ENCODE peak calls at places on chromosomes 6 and 20, in ten cellular contexts. I, O, A, Z, H, M, U, X, F and S are unnamed samples.

GRCh38 chr6:94727710-94728109 is 849.6 kb upstream of the MANEA start:
- DNase-seq in I (no peak), O (no peak), A (no peak), Z (no peak), H (no peak), M (no peak), U (no peak), X (no peak), F (no peak), S (no peak)

GRCh38 chr6:4587171-4587570 is 189.0 kb upstream of the CDYL start:
- DNase-seq in I (no peak), O (no peak), A (no peak), Z (no peak), H (no peak), M (no peak), U (no peak), X (no peak), F (no peak), S (no peak)

GRCh38 chr20:53785320-53785719 is 191.7 kb upstream of the ZNF217 start:
- DNase-seq in I (no peak), O (no peak), A (no peak), Z (no peak), H (no peak), M (no peak), U (no peak), X (no peak), F (no peak), S (no peak)

GRCh38 chr6:166939276-166939816 is 17.0 kb downstream of the RNASET2 start:
- DNase-seq in I (no peak), O (no peak), A (no peak), Z (no peak), H (no peak), M (no peak), U (no peak), X (no peak), F (no peak), S (no peak)

GRCh38 chr20:60034231-60035110 is 76.2 kb downstream of the CDH26 start:
- DNase-seq in I (no peak), O (no peak), A (peak; percentile 43), Z (no peak), H (no peak), M (no peak), U (no peak), X (no peak), F (no peak), S (peak; percentile 37)

GRCh38 chr6:79372757-79373156 is 138.3 kb upstream of the HMGN3 start:
- DNase-seq in I (no peak), O (no peak), A (no peak), Z (no peak), H (no peak), M (no peak), U (no peak), X (no peak), F (no peak), S (no peak)

GRCh38 chr20:23156842-23157423 is 70.8 kb upstream of the CD93 start:
- DNase-seq in I (no peak), O (no peak), A (no peak), Z (no peak), H (no peak), M (no peak), U (no peak), X (no peak), F (no peak), S (no peak)

GRCh38 chr6:101722481-101722880 is 329.0 kb downstream of the GRIK2 start:
- DNase-seq in I (no peak), O (no peak), A (no peak), Z (no peak), H (no peak), M (no peak), U (no peak), X (no peak), F (no peak), S (no peak)

GRCh38 chr6:44559486-44560270 is 172.2 kb downstream of the CDC5L start:
- DNase-seq in I (no peak), O (no peak), A (no peak), Z (no peak), H (no peak), M (no peak), U (no peak), X (no peak), F (no peak), S (no peak)

GRCh38 chr6:287500-287883 is 4.8 kb upstream of the DUSP22 start:
- DNase-seq in I (no peak), O (no peak), A (no peak), Z (no peak), H (no peak), M (no peak), U (no peak), X (no peak), F (no peak), S (no peak)

GRCh38 chr20:63969851-63970713 is at the start of gene ZNF512B:
- DNase-seq in I (peak; percentile 47), O (no peak), A (peak; percentile 83), Z (peak; percentile 59), H (no peak), M (peak; percentile 80), U (peak; percentile 79), X (peak; percentile 73), F (peak; percentile 57), S (no peak)

GRCh38 chr6:83474309-83474708 is 38.0 kb upstream of the PRSS35 start:
- DNase-seq in I (no peak), O (no peak), A (peak; percentile 48), Z (peak; percentile 11), H (peak; percentile 94), M (no peak), U (no peak), X (no peak), F (peak; percentile 44), S (no peak)

GRCh38 chr20:17344775-17345174 is 117.9 kb downstream of the PCSK2 start:
- DNase-seq in I (no peak), O (no peak), A (no peak), Z (no peak), H (no peak), M (no peak), U (no peak), X (no peak), F (no peak), S (no peak)

GRCh38 chr6:27250955-27251671 is 3.6 kb downstream of the PRSS16 start:
- DNase-seq in I (peak; percentile 60), O (no peak), A (peak; percentile 99), Z (peak; percentile 96), H (peak; percentile 95), M (peak; percentile 65), U (peak; percentile 97), X (peak; percentile 95), F (peak; percentile 30), S (no peak)
- H3K27ac ChIP-seq in I (no peak overlapping the region), O (no peak overlapping the region), A (no peak overlapping the region), Z (peak overlapping the region; percentile 94), H (peak overlapping the region; percentile 92), M (no peak overlapping the region), U (peak overlapping the region; percentile 90), X (peak overlapping the region; percentile 87), F (no peak overlapping the region), S (no peak overlapping the region)

DNA sequence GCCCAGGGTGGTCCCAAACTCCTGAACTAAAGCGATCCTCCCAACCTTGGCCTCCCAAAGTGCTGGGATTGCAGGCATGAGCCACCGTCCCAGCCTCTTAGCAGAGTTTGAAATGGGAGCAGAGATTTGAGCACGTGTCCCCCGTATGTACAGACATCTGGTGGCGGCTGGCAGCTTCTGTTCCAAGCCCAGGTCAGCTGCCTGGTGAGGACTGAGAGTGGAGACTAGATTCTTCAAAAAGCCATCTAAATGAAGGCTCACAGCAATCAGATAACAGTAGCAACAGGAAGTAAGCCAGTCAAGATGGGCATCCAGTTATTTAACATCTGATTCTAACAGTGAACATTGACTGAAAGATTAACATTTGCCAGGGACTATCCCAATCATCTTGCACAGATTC is 128.1 kb upstream of the AKAP12 start:
- DNase-seq in I (no peak), O (no peak), A (no peak), Z (no peak), H (no peak), M (no peak), U (no peak), X (no peak), F (no peak), S (no peak)
- H3K27ac ChIP-seq in I (no peak overlapping the region), O (no peak overlapping the region), A (no peak overlapping the region), Z (no peak overlapping the region), H (no peak overlapping the region), M (no peak overlapping the region), U (no peak overlapping the region), X (no peak overlapping the region), F (no peak overlapping the region), S (no peak overlapping the region)

GRCh38 chr6:23245559-23245958 is 676.2 kb downstream of the HDGFL1 start:
- DNase-seq in I (no peak), O (no peak), A (no peak), Z (no peak), H (no peak), M (no peak), U (no peak), X (no peak), F (peak; percentile 19), S (no peak)

GRCh38 chr6:23244300-23244699 is 674.9 kb downstream of the HDGFL1 start:
- DNase-seq in I (no peak), O (peak; percentile 58), A (no peak), Z (no peak), H (no peak), M (no peak), U (no peak), X (no peak), F (peak; percentile 24), S (no peak)

GRCh38 chr6:23246901-23247300 is 677.5 kb downstream of the HDGFL1 start:
- DNase-seq in I (no peak), O (no peak), A (no peak), Z (no peak), H (no peak), M (no peak), U (no peak), X (no peak), F (no peak), S (no peak)

DNA sequence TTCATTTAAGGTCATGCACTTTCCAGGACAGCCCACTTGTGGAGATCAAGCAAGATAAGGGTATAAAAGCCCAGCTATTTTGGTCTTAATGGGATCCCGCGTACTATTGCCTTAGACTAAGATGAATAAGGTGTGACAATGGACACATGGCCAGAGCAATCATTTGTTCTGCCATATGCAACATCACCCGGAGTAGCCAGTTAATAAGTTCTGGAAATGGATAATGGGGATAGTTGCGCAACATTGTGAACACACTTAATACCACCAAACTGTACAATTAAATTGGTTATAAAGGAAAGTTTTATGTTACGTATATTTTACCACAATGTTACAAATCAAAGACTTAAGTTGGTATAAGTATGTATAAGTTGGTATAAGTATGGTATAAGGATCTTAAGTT is 674.5 kb downstream of the HDGFL1 start:
- DNase-seq in I (no peak), O (no peak), A (no peak), Z (no peak), H (no peak), M (no peak), U (no peak), X (no peak), F (peak; percentile 19), S (no peak)
- H3K27ac ChIP-seq in I (no peak overlapping the region), O (no peak overlapping the region), A (no peak overlapping the region), Z (no peak overlapping the region), H (no peak overlapping the region), M (no peak overlapping the region), U (no peak overlapping the region), X (no peak overlapping the region), F (no peak overlapping the region), S (no peak overlapping the region)

DNA sequence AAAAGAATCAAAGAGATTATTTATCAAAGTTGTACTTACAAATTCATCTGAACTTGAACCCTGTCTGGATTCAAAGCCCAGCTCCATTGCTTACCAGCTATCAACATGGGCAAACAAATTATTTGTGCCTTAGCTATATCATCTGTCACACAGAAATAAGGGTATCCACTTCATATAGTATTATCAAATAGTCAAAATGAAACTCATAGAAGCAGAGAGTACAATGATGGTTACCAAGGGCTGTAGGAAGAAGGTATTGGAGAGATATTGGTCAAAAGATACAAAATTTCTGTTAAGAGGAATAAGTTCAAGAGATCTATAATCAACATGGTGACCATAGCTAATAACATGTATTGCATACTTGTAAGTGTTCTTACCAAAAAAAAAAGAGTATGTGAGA is 87.8 kb upstream of the CCDC28A start:
- DNase-seq in I (no peak), O (no peak), A (no peak), Z (no peak), H (no peak), M (no peak), U (no peak), X (no peak), F (no peak), S (no peak)
- H3K27ac ChIP-seq in I (no peak overlapping the region), O (no peak overlapping the region), A (no peak overlapping the region), Z (no peak overlapping the region), H (no peak overlapping the region), M (no peak overlapping the region), U (no peak overlapping the region), X (no peak overlapping the region), F (no peak overlapping the region), S (no peak overlapping the region)